ENCODE peak calls at places on chromosomes 12 and 14, in four cellular contexts. N, J, W and E are unnamed samples. For H3K4me1, the result is how much of the 10 kb centered on the place peaks cover.

GRCh38 chr14:85250369-85250768 is 279.6 kb upstream of the FLRT2 start:
- DNase-seq in N (no peak), J (no peak), W (no peak), E (no peak)

GRCh38 chr14:53128303-53128702 is 24.8 kb downstream of the DDHD1 start:
- DNase-seq in W (no peak), J (no peak), N (no peak), E (no peak)

GRCh38 chr12:88951177-88951576 is 370.9 kb upstream of the KITLG start:
- DNase-seq in W (no peak), N (no peak), J (no peak), E (no peak)

GRCh38 chr14:29803045-29803444 is 124.6 kb downstream of the PRKD1 start:
- DNase-seq in W (no peak), J (no peak), N (no peak), E (no peak)

GRCh38 chr14:92949496-92950192 is 26.7 kb downstream of the CHGA start:
- DNase-seq in J (no peak), W (no peak), N (no peak), E (no peak)

GRCh38 chr14:54329082-54329695 is 67.6 kb upstream of the CDKN3 start:
- DNase-seq in J (peak), N (peak), W (peak), E (peak)

GRCh38 chr14:22448905-22449611 is 140.0 kb downstream of the DAD1 start:
- DNase-seq in W (no peak), N (no peak), J (no peak), E (no peak)

GRCh38 chr14:23478109-23478698 is 8.7 kb downstream of the NGDN start:
- DNase-seq in W (peak), J (peak), N (peak), E (peak)

GRCh38 chr12:93521225-93521854 is 51.1 kb upstream of the SOCS2 start:
- DNase-seq in J (no peak), N (no peak), W (no peak), E (no peak)

GRCh38 chr12:122949816-122950215 is 16.4 kb downstream of the ABCB9 start:
- DNase-seq in J (no peak), W (no peak), N (no peak), E (no peak)
- H3K4me1 ChIP-seq in J (under half), W (under half), N (under half), E (under half)

DNA sequence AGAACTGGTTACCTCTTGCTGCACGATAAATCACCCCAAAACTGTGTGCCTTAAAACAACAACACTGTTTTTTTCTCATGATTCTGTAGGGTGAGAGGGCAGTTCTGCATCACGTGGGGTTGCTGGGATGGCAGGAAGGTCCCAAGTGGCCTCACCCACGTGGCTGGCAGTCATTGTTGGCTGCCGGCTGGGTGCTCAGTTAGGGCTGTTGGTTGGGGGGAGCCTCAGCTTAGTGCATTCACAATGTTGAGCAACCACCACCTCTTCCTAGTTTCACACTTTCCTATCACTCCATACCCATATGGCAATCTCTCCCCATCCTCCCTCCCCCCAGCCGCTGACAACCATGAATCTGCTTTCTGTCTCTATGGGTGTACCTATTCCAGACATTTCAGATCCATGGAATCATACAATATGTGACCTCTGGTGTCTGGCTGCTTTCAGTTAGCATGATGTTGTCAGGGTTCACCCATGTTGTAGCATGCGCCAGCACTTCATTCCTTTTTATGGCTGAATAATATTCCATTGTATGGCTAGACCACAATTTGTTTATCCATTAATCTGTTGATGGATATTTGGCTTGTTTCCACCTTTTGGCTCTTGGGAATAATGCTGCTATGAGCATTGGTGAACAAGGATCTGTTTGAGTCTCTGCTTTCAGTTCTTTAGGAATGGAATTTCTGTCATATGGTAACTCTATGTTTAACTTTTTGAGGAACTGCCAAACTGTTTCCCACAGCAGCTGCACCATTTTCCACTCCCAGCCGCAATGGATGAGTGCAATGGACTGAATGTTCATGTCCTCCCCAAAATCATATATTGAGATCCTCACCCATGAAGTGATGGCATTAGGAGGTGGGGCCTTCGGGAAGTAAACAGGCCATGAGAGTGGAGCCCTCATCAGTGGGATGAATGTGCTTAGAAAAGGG is 11.2 kb upstream of the POP5 start:
- DNase-seq in J (no peak), W (no peak), N (no peak), E (no peak)
- TF ChIP-seq SIN3A in J (no peak), W (no peak), N (no peak), E (no peak)

DNA sequence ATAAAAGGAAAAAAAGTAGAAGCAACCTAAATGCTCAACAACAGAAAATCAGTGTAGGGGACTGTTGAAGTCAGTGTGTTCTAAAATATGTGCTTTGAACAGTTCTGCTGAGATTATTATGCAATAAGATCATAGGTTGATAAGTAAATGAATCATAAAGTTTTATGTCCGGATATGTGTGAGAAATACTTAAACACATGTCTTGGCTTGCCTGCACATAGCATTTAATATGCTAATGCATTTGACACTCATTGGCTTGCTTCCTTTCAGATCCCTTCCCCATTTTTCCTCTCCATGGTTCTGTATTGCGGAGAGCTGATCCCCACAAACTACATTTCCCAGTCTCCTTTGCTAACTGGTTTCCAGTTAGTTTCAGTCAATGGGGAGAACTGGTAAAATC is 573.8 kb upstream of the TBX3 start:
- DNase-seq in J (no peak), N (no peak), W (no peak), E (no peak)
- TF ChIP-seq TCF7L2 in J (no peak), N (no peak), W (no peak), E (no peak)

GRCh38 chr12:53170245-53170644 is 10.3 kb upstream of the ZNF740 start:
- DNase-seq in N (no peak), J (peak), W (no peak), E (no peak)
- H3K4me1 ChIP-seq in N (under half), J (under half), W (under half), E (under half)

GRCh38 chr12:42742691-42743090 is 153.1 kb upstream of the PRICKLE1 start:
- DNase-seq in W (no peak), J (no peak), N (no peak), E (no peak)

GRCh38 chr12:42744539-42745156 is 155.1 kb upstream of the PRICKLE1 start:
- DNase-seq in J (no peak), W (no peak), N (no peak), E (no peak)

GRCh38 chr12:42737364-42737763 is 147.8 kb upstream of the PRICKLE1 start:
- DNase-seq in J (no peak), W (no peak), N (no peak), E (no peak)

DNA sequence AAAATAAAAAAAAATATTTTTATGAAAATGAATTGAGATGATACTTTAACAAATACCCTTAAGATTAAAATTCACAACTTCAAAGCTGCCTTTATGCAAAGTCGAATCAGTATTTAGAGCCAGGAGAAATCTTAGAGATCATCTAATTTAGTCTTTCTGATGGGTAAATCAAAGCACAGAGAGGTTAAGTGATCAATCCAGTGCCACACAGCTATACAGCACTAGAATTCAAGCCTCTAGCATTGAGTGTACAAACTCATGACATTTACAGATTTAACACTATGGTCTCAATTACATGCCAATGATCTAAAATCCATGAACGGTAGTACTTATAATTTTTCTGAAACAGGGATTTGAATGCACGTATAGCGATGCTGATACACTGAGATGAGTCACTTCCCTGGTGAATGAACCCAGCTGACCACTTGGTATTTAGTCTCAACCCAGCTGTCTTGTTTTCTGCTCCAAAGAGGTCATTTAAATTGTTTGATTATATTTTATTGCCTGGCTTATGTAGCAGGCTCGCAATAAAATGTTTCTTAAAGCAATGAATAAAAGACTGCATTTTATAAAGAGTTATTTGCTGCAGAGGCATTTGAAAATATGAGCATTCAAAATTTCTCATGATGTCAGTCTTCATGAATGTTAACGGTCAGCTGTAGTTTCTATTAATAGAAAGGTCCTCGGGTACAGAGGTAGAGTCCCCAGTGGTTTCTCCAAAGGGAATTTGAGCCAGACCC is 152.4 kb upstream of the PRICKLE1 start:
- DNase-seq in N (no peak), J (no peak), W (no peak), E (no peak)
- TF ChIP-seq SIN3A in N (no peak), J (no peak), W (no peak), E (no peak)

DNA sequence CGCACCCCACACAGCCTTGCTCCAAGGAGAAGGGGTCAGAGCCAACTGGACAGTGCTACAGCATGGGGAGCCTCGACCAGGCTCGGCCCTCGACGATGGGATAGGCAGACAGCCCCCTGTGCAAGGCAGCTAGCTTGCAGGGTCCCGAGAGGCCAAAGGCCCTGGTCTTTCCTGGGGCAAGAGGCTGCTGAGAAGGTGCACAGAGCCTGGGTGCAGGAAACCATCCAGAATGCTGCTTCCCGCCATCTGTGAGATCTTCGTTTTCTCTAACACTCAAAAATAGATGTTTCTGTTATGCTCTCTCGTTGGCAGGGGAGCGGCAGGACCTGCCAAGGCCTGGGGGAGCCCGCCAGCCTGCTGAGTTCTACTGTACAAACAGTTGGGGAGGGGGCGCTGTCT is 168.0 kb upstream of the RTL1 start:
- DNase-seq in N (no peak), W (no peak), J (no peak), E (no peak)
- TF ChIP-seq TCF7L2 in N (no peak), W (no peak), J (no peak), E (no peak)